ENCODE peak calls at places on chromosomes 1 and 21, in seven cellular contexts. One of them, this sample, is unnamed.
A peak's percentile ranks its signal among the peaks of the same experiment; 100 is the strongest.

GRCh38 chr1:72284084-72284397 is 1.7 kb upstream of the NEGR1 start:
- DNase-seq in uterus: no peak
- DNase-seq in endodermal cell: no peak
- DNase-seq in brain microvascular endothelial cell: no peak
- DNase-seq in activated CD4-positive, alpha-beta T cell treated with anti-CD3 and anti-CD28 coated beads, Interleukin-2, amount 10 ng/mL, durations not matched to agents 24 days and 14 days: no peak
- DNase-seq in T-helper 22 cell: no peak
- DNase-seq in NCI-H2081: peak; percentile 74
- DNase-seq in this sample: no peak

GRCh38 chr1:111745670-111746613 is 6.7 kb upstream of the INKA2 start:
- DNase-seq in activated CD4-positive, alpha-beta T cell treated with anti-CD3 and anti-CD28 coated beads, Interleukin-2, amount 10 ng/mL, durations not matched to agents 24 days and 14 days: no peak
- DNase-seq in NCI-H2081: no peak
- DNase-seq in T-helper 22 cell: no peak
- DNase-seq in uterus: no peak
- DNase-seq in endodermal cell: no peak
- DNase-seq in brain microvascular endothelial cell: no peak
- DNase-seq in this sample: no peak

GRCh38 chr1:245779797-245780529 is 625.2 kb downstream of the KIF26B start:
- DNase-seq in endodermal cell: no peak
- DNase-seq in uterus: no peak
- DNase-seq in NCI-H2081: no peak
- DNase-seq in activated CD4-positive, alpha-beta T cell treated with anti-CD3 and anti-CD28 coated beads, Interleukin-2, amount 10 ng/mL, durations not matched to agents 24 days and 14 days: no peak
- DNase-seq in T-helper 22 cell: no peak
- DNase-seq in brain microvascular endothelial cell: no peak
- DNase-seq in this sample: no peak

GRCh38 chr1:185846672-185847440 is 112.7 kb downstream of the HMCN1 start:
- DNase-seq in uterus: no peak
- DNase-seq in activated CD4-positive, alpha-beta T cell treated with anti-CD3 and anti-CD28 coated beads, Interleukin-2, amount 10 ng/mL, durations not matched to agents 24 days and 14 days: no peak
- DNase-seq in brain microvascular endothelial cell: peak; percentile 57
- DNase-seq in NCI-H2081: no peak
- DNase-seq in T-helper 22 cell: no peak
- DNase-seq in endodermal cell: no peak
- DNase-seq in this sample: no peak

GRCh38 chr1:41657101-41657500 is 172.6 kb upstream of the EDN2 start:
- DNase-seq in activated CD4-positive, alpha-beta T cell treated with anti-CD3 and anti-CD28 coated beads, Interleukin-2, amount 10 ng/mL, durations not matched to agents 24 days and 14 days: no peak
- DNase-seq in NCI-H2081: no peak
- DNase-seq in T-helper 22 cell: no peak
- DNase-seq in uterus: no peak
- DNase-seq in endodermal cell: peak; percentile 43
- DNase-seq in brain microvascular endothelial cell: no peak
- DNase-seq in this sample: no peak

GRCh38 chr1:220697326-220697725 is 7.2 kb downstream of the C1orf115 start:
- DNase-seq in NCI-H2081: no peak
- DNase-seq in T-helper 22 cell: no peak
- DNase-seq in uterus: no peak
- DNase-seq in endodermal cell: no peak
- DNase-seq in activated CD4-positive, alpha-beta T cell treated with anti-CD3 and anti-CD28 coated beads, Interleukin-2, amount 10 ng/mL, durations not matched to agents 24 days and 14 days: no peak
- DNase-seq in brain microvascular endothelial cell: no peak
- DNase-seq in this sample: no peak

GRCh38 chr1:109240158-109241152 is 8.9 kb upstream of the CELSR2 start:
- DNase-seq in uterus: peak; percentile 82
- DNase-seq in NCI-H2081: peak; percentile 70
- DNase-seq in brain microvascular endothelial cell: peak; percentile 77
- DNase-seq in T-helper 22 cell: no peak
- DNase-seq in endodermal cell: peak; percentile 79
- DNase-seq in activated CD4-positive, alpha-beta T cell treated with anti-CD3 and anti-CD28 coated beads, Interleukin-2, amount 10 ng/mL, durations not matched to agents 24 days and 14 days: peak; percentile 75
- DNase-seq in this sample: peak; percentile 67

GRCh38 chr1:61504840-61505239 is 220.1 kb downstream of the TM2D1 start:
- DNase-seq in brain microvascular endothelial cell: peak; percentile 80
- DNase-seq in T-helper 22 cell: no peak
- DNase-seq in NCI-H2081: no peak
- DNase-seq in endodermal cell: no peak
- DNase-seq in activated CD4-positive, alpha-beta T cell treated with anti-CD3 and anti-CD28 coated beads, Interleukin-2, amount 10 ng/mL, durations not matched to agents 24 days and 14 days: no peak
- DNase-seq in uterus: no peak
- DNase-seq in this sample: peak; percentile 53

GRCh38 chr1:150006881-150007401 is 3.6 kb downstream of the OTUD7B start:
- DNase-seq in activated CD4-positive, alpha-beta T cell treated with anti-CD3 and anti-CD28 coated beads, Interleukin-2, amount 10 ng/mL, durations not matched to agents 24 days and 14 days: no peak
- DNase-seq in endodermal cell: no peak
- DNase-seq in NCI-H2081: no peak
- DNase-seq in T-helper 22 cell: no peak
- DNase-seq in uterus: no peak
- DNase-seq in brain microvascular endothelial cell: peak; percentile 19
- DNase-seq in this sample: no peak

GRCh38 chr1:217524787-217525520 is 105.9 kb downstream of the GPATCH2 start:
- DNase-seq in endodermal cell: no peak
- DNase-seq in activated CD4-positive, alpha-beta T cell treated with anti-CD3 and anti-CD28 coated beads, Interleukin-2, amount 10 ng/mL, durations not matched to agents 24 days and 14 days: no peak
- DNase-seq in NCI-H2081: no peak
- DNase-seq in T-helper 22 cell: no peak
- DNase-seq in uterus: no peak
- DNase-seq in brain microvascular endothelial cell: peak; percentile 24
- DNase-seq in this sample: no peak

GRCh38 chr21:36425286-36425685 is 40.1 kb downstream of the CHAF1B start:
- DNase-seq in endodermal cell: no peak
- DNase-seq in NCI-H2081: no peak
- DNase-seq in brain microvascular endothelial cell: peak; percentile 75
- DNase-seq in uterus: no peak
- DNase-seq in activated CD4-positive, alpha-beta T cell treated with anti-CD3 and anti-CD28 coated beads, Interleukin-2, amount 10 ng/mL, durations not matched to agents 24 days and 14 days: no peak
- DNase-seq in T-helper 22 cell: no peak
- DNase-seq in this sample: no peak

GRCh38 chr1:4549933-4550332 is 104.5 kb upstream of the AJAP1 start:
- DNase-seq in T-helper 22 cell: no peak
- DNase-seq in endodermal cell: peak; percentile 51
- DNase-seq in activated CD4-positive, alpha-beta T cell treated with anti-CD3 and anti-CD28 coated beads, Interleukin-2, amount 10 ng/mL, durations not matched to agents 24 days and 14 days: no peak
- DNase-seq in brain microvascular endothelial cell: no peak
- DNase-seq in uterus: no peak
- DNase-seq in NCI-H2081: no peak
- DNase-seq in this sample: peak; percentile 23

GRCh38 chr1:227886503-227886961 is 61.2 kb downstream of the WNT9A start:
- DNase-seq in endodermal cell: peak; percentile 68
- DNase-seq in activated CD4-positive, alpha-beta T cell treated with anti-CD3 and anti-CD28 coated beads, Interleukin-2, amount 10 ng/mL, durations not matched to agents 24 days and 14 days: peak; percentile 45
- DNase-seq in brain microvascular endothelial cell: no peak
- DNase-seq in uterus: peak; percentile 33
- DNase-seq in T-helper 22 cell: no peak
- DNase-seq in NCI-H2081: no peak
- DNase-seq in this sample: no peak

GRCh38 chr1:10796029-10796944 is at the start of gene CASZ1:
- DNase-seq in brain microvascular endothelial cell: peak; percentile 71
- DNase-seq in uterus: peak; percentile 77
- DNase-seq in T-helper 22 cell: no peak
- DNase-seq in NCI-H2081: peak; percentile 93
- DNase-seq in activated CD4-positive, alpha-beta T cell treated with anti-CD3 and anti-CD28 coated beads, Interleukin-2, amount 10 ng/mL, durations not matched to agents 24 days and 14 days: no peak
- DNase-seq in endodermal cell: peak; percentile 94
- DNase-seq in this sample: peak; percentile 92

GRCh38 chr1:55062801-55063561 is 23.6 kb downstream of the PCSK9 start:
- DNase-seq in uterus: no peak
- DNase-seq in activated CD4-positive, alpha-beta T cell treated with anti-CD3 and anti-CD28 coated beads, Interleukin-2, amount 10 ng/mL, durations not matched to agents 24 days and 14 days: no peak
- DNase-seq in endodermal cell: no peak
- DNase-seq in NCI-H2081: no peak
- DNase-seq in T-helper 22 cell: no peak
- DNase-seq in brain microvascular endothelial cell: no peak
- DNase-seq in this sample: no peak

GRCh38 chr1:168697376-168697775 is 31.6 kb downstream of the DPT start:
- DNase-seq in T-helper 22 cell: no peak
- DNase-seq in endodermal cell: no peak
- DNase-seq in NCI-H2081: no peak
- DNase-seq in brain microvascular endothelial cell: no peak
- DNase-seq in activated CD4-positive, alpha-beta T cell treated with anti-CD3 and anti-CD28 coated beads, Interleukin-2, amount 10 ng/mL, durations not matched to agents 24 days and 14 days: no peak
- DNase-seq in uterus: no peak
- DNase-seq in this sample: no peak

GRCh38 chr1:109120356-109120755 is 6.4 kb downstream of the ELAPOR1 start:
- DNase-seq in T-helper 22 cell: no peak
- DNase-seq in NCI-H2081: no peak
- DNase-seq in brain microvascular endothelial cell: no peak
- DNase-seq in endodermal cell: no peak
- DNase-seq in uterus: no peak
- DNase-seq in activated CD4-positive, alpha-beta T cell treated with anti-CD3 and anti-CD28 coated beads, Interleukin-2, amount 10 ng/mL, durations not matched to agents 24 days and 14 days: no peak
- DNase-seq in this sample: no peak

GRCh38 chr1:158002630-158003408 is 9.4 kb downstream of the KIRREL1 start:
- DNase-seq in endodermal cell: no peak
- DNase-seq in activated CD4-positive, alpha-beta T cell treated with anti-CD3 and anti-CD28 coated beads, Interleukin-2, amount 10 ng/mL, durations not matched to agents 24 days and 14 days: no peak
- DNase-seq in NCI-H2081: no peak
- DNase-seq in uterus: no peak
- DNase-seq in T-helper 22 cell: no peak
- DNase-seq in brain microvascular endothelial cell: no peak
- DNase-seq in this sample: no peak

GRCh38 chr1:219189021-219189824 is 15.5 kb downstream of the LYPLAL1 start:
- DNase-seq in activated CD4-positive, alpha-beta T cell treated with anti-CD3 and anti-CD28 coated beads, Interleukin-2, amount 10 ng/mL, durations not matched to agents 24 days and 14 days: no peak
- DNase-seq in uterus: no peak
- DNase-seq in endodermal cell: no peak
- DNase-seq in NCI-H2081: no peak
- DNase-seq in T-helper 22 cell: no peak
- DNase-seq in brain microvascular endothelial cell: no peak
- DNase-seq in this sample: no peak

GRCh38 chr1:23591460-23592208 is 32.3 kb upstream of the ID3 start:
- DNase-seq in uterus: no peak
- DNase-seq in NCI-H2081: no peak
- DNase-seq in endodermal cell: no peak
- DNase-seq in T-helper 22 cell: no peak
- DNase-seq in activated CD4-positive, alpha-beta T cell treated with anti-CD3 and anti-CD28 coated beads, Interleukin-2, amount 10 ng/mL, durations not matched to agents 24 days and 14 days: peak; percentile 74
- DNase-seq in brain microvascular endothelial cell: no peak
- DNase-seq in this sample: no peak

GRCh38 chr1:19414490-19414889 is 70.8 kb downstream of the CAPZB start:
- DNase-seq in brain microvascular endothelial cell: no peak
- DNase-seq in NCI-H2081: no peak
- DNase-seq in endodermal cell: no peak
- DNase-seq in activated CD4-positive, alpha-beta T cell treated with anti-CD3 and anti-CD28 coated beads, Interleukin-2, amount 10 ng/mL, durations not matched to agents 24 days and 14 days: no peak
- DNase-seq in uterus: no peak
- DNase-seq in T-helper 22 cell: no peak
- DNase-seq in this sample: no peak

This sample was measured in mesendoderm.